ENCODE peak calls at places on chromosomes 5 and 9, in five cellular contexts. U is NCI-H2171, J is hepatocyte, Q is frontal cortex, F is caudate nucleus. D is an unnamed sample.
A peak's percentile ranks its signal among the peaks of the same experiment; 100 is the strongest.

GRCh38 chr5:35857004-35857345 is 284 bp downstream of the IL7R start:
- DNase-seq in J (no peak), Q (no peak), F (no peak), U (no peak), D (no peak)

GRCh38 chr5:139105621-139106071 is 92.5 kb downstream of the SIL1 start:
- DNase-seq in F (no peak), Q (no peak), U (peak; percentile 82), J (no peak), D (peak; percentile 84)

GRCh38 chr9:19379697-19380046 is 364 bp downstream of the RPS6 start:
- DNase-seq in Q (no peak), J (peak; percentile 44), F (no peak), U (no peak), D (no peak)

GRCh38 chr9:122281368-122281767 is 16.7 kb downstream of the MRRF start:
- DNase-seq in J (no peak), Q (no peak), F (no peak), U (no peak), D (no peak)

GRCh38 chr9:105994970-105995369 is 300.6 kb downstream of the TMEM38B start:
- DNase-seq in F (no peak), J (peak; percentile 26), Q (peak; percentile 18), U (peak; percentile 16), D (no peak)

GRCh38 chr5:40909723-40910122 is 426 bp downstream of the C7 start:
- DNase-seq in Q (no peak), F (no peak), U (no peak), J (no peak), D (no peak)

GRCh38 chr5:171310816-171311697 is 2.0 kb downstream of the TLX3 start:
- DNase-seq in U (no peak), F (no peak), Q (no peak), J (peak; percentile 45), D (no peak)

GRCh38 chr9:107481035-107481434 is 8.5 kb downstream of the KLF4 start:
- DNase-seq in F (no peak), U (no peak), J (no peak), Q (no peak), D (no peak)

GRCh38 chr9:84781431-84781830 is 111.9 kb downstream of the NTRK2 start:
- DNase-seq in J (no peak), U (no peak), Q (no peak), F (no peak), D (no peak)

GRCh38 chr5:43772601-43773031 is 169.6 kb downstream of the NNT start:
- DNase-seq in U (no peak), J (no peak), F (no peak), Q (no peak), D (no peak)

GRCh38 chr9:135450956-135451355 is 28.6 kb upstream of the PPP1R26 start:
- DNase-seq in Q (no peak), J (no peak), U (no peak), F (no peak), D (no peak)

GRCh38 chr9:132185164-132186009 is 23.5 kb downstream of the NTNG2 start:
- DNase-seq in J (no peak), U (no peak), Q (peak; percentile 46), F (no peak), D (no peak)

GRCh38 chr5:42887094-42887493 is 75.4 kb upstream of the SELENOP start:
- DNase-seq in F (no peak), U (no peak), J (peak; percentile 85), Q (no peak), D (no peak)

GRCh38 chr5:168424506-168425298 is 61.6 kb upstream of the RARS1 start:
- DNase-seq in F (no peak), Q (no peak), U (no peak), J (no peak), D (no peak)

GRCh38 chr9:136960212-136960937 is 8.3 kb downstream of the LCN12 start:
- DNase-seq in U (no peak), F (no peak), J (no peak), Q (no peak), D (no peak)

GRCh38 chr9:20618361-20618799 is 3.9 kb downstream of the MLLT3 start:
- DNase-seq in U (no peak), J (peak; percentile 20), Q (no peak), F (no peak), D (peak; percentile 42)

GRCh38 chr5:32805966-32806626 is 95.0 kb downstream of the NPR3 start:
- DNase-seq in F (no peak), J (peak; percentile 40), Q (no peak), U (no peak), D (no peak)

GRCh38 chr9:131999692-132000551 is 79.7 kb downstream of the MED27 start:
- DNase-seq in J (no peak), U (no peak), Q (no peak), F (no peak), D (no peak)

GRCh38 chr5:5165541-5166002 is 25.4 kb downstream of the ADAMTS16 start:
- DNase-seq in U (no peak), Q (no peak), J (no peak), F (no peak), D (no peak)

GRCh38 chr9:21841133-21841532 is 38.7 kb downstream of the MTAP start:
- DNase-seq in J (no peak), U (no peak), Q (no peak), F (no peak), D (no peak)

GRCh38 chr9:118170032-118170955 is 466.1 kb downstream of the TLR4 start:
- DNase-seq in F (peak; percentile 46), Q (peak; percentile 29), J (peak; percentile 73), U (peak; percentile 53), D (peak; percentile 48)

GRCh38 chr5:150517272-150518152 is 9.6 kb downstream of the NDST1 start:
- DNase-seq in U (no peak), J (peak; percentile 57), Q (no peak), F (no peak), D (peak; percentile 12)

GRCh38 chr9:124238546-124239140 is 19.1 kb upstream of the NEK6 start:
- DNase-seq in J (no peak), Q (no peak), F (no peak), U (no peak), D (no peak)

GRCh38 chr5:99030871-99031440 is 102.1 kb upstream of the CHD1 start:
- DNase-seq in J (no peak), Q (no peak), F (no peak), U (no peak), D (no peak)

GRCh38 chr9:69412741-69413150 is 87.7 kb downstream of the ENTREP1 start:
- DNase-seq in U (no peak), J (peak; percentile 73), Q (peak; percentile 67), F (no peak), D (no peak)

GRCh38 chr5:33241826-33242225 is 198.9 kb upstream of the TARS1 start:
- DNase-seq in J (no peak), F (no peak), Q (no peak), U (no peak), D (no peak)

GRCh38 chr9:135516132-135516860 is 4.9 kb upstream of the LCN1 start:
- DNase-seq in J (no peak), F (no peak), Q (no peak), U (no peak), D (no peak)

GRCh38 chr9:135006911-135007570 is 80.4 kb upstream of the OLFM1 start:
- DNase-seq in F (no peak), J (no peak), U (no peak), Q (no peak), D (no peak)

D was measured in NCI-H1694.